ENCODE peak calls at places on chromosome 17, in six cellular contexts. N is AG04450, R is fibroblast of lung, M is cardiac fibroblast, I is uterus, W is endothelial cell of umbilical vein. S is an unnamed sample.

GRCh38 chr17:71846561-71846960 is 274.3 kb upstream of the SOX9 start:
- DNase-seq in N (no peak), M (no peak), I (no peak), W (no peak), R (peak), S (no peak)

GRCh38 chr17:65593092-65593869 is 31.8 kb upstream of the AXIN2 start:
- DNase-seq in I (no peak), N (no peak), W (no peak), R (no peak), M (no peak), S (no peak)

GRCh38 chr17:81090361-81091133 is 55.6 kb downstream of the BAIAP2 start:
- DNase-seq in N (no peak), R (no peak), I (no peak), W (no peak), M (peak), S (no peak)

GRCh38 chr17:306536-307294 is 45.9 kb downstream of the RPH3AL start:
- DNase-seq in M (no peak), N (no peak), W (no peak), I (no peak), R (no peak), S (no peak)

GRCh38 chr17:61128671-61129115 is 270.9 kb upstream of the TBX2 start:
- DNase-seq in N (no peak), I (no peak), M (peak), R (no peak), W (no peak), S (no peak)

GRCh38 chr17:921161-921560 is 58.4 kb downstream of the NXN start:
- DNase-seq in M (no peak), W (no peak), N (no peak), R (peak), I (peak), S (no peak)

GRCh38 chr17:1229354-1229890 is 40.8 kb upstream of the BHLHA9 start:
- DNase-seq in W (no peak), N (no peak), I (no peak), M (no peak), R (no peak), S (no peak)

GRCh38 chr17:7114875-7115614 is 423 bp upstream of the ASGR2 start:
- DNase-seq in M (no peak), I (no peak), W (no peak), N (no peak), R (no peak), S (no peak)

GRCh38 chr17:12133183-12133582 is 112.5 kb downstream of the MAP2K4 start:
- DNase-seq in R (peak), I (no peak), N (no peak), M (no peak), W (no peak), S (no peak)

GRCh38 chr17:45050680-45051059 is 762 bp downstream of the DCAKD start:
- DNase-seq in M (peak), N (no peak), R (peak), I (no peak), W (peak), S (no peak)

GRCh38 chr17:19304209-19304608 is 58.3 kb downstream of the B9D1 start:
- DNase-seq in I (peak), W (peak), N (no peak), M (peak), R (peak), S (no peak)

GRCh38 chr17:65742433-65743312 is 181.2 kb upstream of the AXIN2 start:
- DNase-seq in N (peak), W (peak), R (peak), M (peak), I (no peak), S (no peak)

GRCh38 chr17:7842380-7842949 is 8.4 kb downstream of the KDM6B start:
- DNase-seq in M (peak), W (peak), N (peak), R (peak), I (peak), S (no peak)

GRCh38 chr17:63549289-63549945 is 860 bp upstream of the DCAF7 start:
- DNase-seq in W (no peak), R (no peak), N (no peak), I (no peak), M (no peak), S (no peak)

GRCh38 chr17:62966426-62967110 is 533 bp downstream of the TANC2 start:
- DNase-seq in M (peak), W (peak), I (peak), R (peak), N (no peak), S (no peak)

GRCh38 chr17:38877130-38877851 is 7.4 kb downstream of the LASP1 start:
- DNase-seq in I (no peak), R (no peak), N (no peak), W (no peak), M (no peak), S (no peak)

GRCh38 chr17:41505836-41506767 is 690 bp upstream of the KRT13 start:
- DNase-seq in I (no peak), W (no peak), R (no peak), M (no peak), N (no peak), S (no peak)

GRCh38 chr17:43599835-43600234 is 53.7 kb upstream of the ETV4 start:
- DNase-seq in N (peak), R (peak), M (peak), W (peak), I (peak), S (no peak)

GRCh38 chr17:41710472-41711090 is 1.6 kb upstream of the GAST start:
- DNase-seq in N (no peak), R (peak), I (no peak), M (peak), W (peak), S (no peak)

GRCh38 chr17:80772906-80773242 is 218.8 kb upstream of the CHMP6 start:
- DNase-seq in N (no peak), M (no peak), R (no peak), I (no peak), W (no peak), S (no peak)

GRCh38 chr17:52147872-52148271 is 10.6 kb downstream of the CA10 start:
- DNase-seq in W (no peak), M (no peak), I (no peak), N (no peak), R (peak), S (no peak)

GRCh38 chr17:83146347-83146746 is 66.9 kb downstream of the METRNL start:
- DNase-seq in R (no peak), W (no peak), N (no peak), M (no peak), I (no peak), S (no peak)

GRCh38 chr17:21201302-21201602 is 12.7 kb downstream of the TMEM11 start:
- DNase-seq in N (no peak), R (no peak), W (no peak), I (no peak), M (no peak), S (no peak)

GRCh38 chr17:81223758-81224122 is 975 bp upstream of the CEP131 start:
- DNase-seq in R (no peak), M (no peak), I (no peak), N (no peak), W (no peak), S (no peak)

GRCh38 chr17:7705269-7706255 is 560 bp downstream of the EFNB3 start:
- DNase-seq in W (no peak), I (no peak), R (no peak), N (no peak), M (no peak), S (no peak)

GRCh38 chr17:38460082-38460715 is 31.9 kb downstream of the ARHGAP23 start:
- DNase-seq in M (no peak), N (no peak), R (no peak), I (no peak), W (no peak), S (no peak)

GRCh38 chr17:7809086-7809790 is 24.8 kb upstream of the KDM6B start:
- DNase-seq in W (no peak), R (no peak), M (no peak), I (no peak), N (no peak), S (no peak)

GRCh38 chr17:41777579-41778188 is 8.8 kb downstream of the JUP start:
- DNase-seq in N (peak), W (peak), M (peak), I (peak), R (peak), S (no peak)

GRCh38 chr17:47818002-47818695 is 3.4 kb downstream of the OSBPL7 start:
- DNase-seq in R (no peak), M (no peak), N (no peak), W (no peak), I (no peak), S (no peak)

GRCh38 chr17:73307130-73307529 is 4.7 kb downstream of the CDC42EP4 start:
- DNase-seq in R (no peak), W (no peak), I (no peak), N (no peak), M (no peak), S (no peak)

GRCh38 chr17:44005865-44006580 is 1.6 kb downstream of the NAGS start:
- DNase-seq in N (no peak), R (no peak), W (peak), I (no peak), M (no peak), S (no peak)

GRCh38 chr17:42979511-42980273 is at the start of gene PTGES3L:
- DNase-seq in N (no peak), I (peak), M (peak), W (no peak), R (peak), S (no peak)

GRCh38 chr17:27408891-27409290 is 47.4 kb upstream of the KSR1 start:
- DNase-seq in N (no peak), R (peak), M (peak), W (peak), I (no peak), S (no peak)

GRCh38 chr17:78862073-78863023 is 21.7 kb upstream of the USP36 start:
- DNase-seq in R (peak), W (peak), M (peak), I (peak), N (peak), S (no peak)
- H3K4me3 ChIP-seq in R (no peak), W (no peak), M (no peak), I (no peak), N (peak), S (no peak)

DNA sequence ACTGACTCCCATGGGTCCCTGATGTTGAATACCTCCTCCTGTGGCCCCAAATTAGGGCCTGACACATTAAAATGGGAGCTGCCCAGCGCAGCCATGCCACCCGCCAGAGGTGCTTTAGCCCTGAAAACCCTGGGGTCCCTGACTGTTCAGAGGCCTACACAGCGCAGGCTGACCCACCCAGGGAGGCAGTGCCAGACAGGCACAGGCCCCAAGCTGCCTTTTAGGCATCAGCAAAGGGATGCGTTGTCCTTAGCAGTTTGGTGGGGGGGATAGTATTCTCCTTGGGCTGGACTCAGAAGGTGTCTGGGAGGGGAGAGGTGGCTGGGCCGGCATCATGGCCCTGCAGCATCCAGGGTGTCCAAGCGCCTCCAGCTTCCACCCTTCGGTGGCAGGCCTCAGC is 1.4 kb downstream of the RAPGEFL1 start:
- DNase-seq in R (no peak), W (no peak), M (no peak), N (no peak), I (no peak), S (no peak)
- H3K4me3 ChIP-seq in R (no peak), W (no peak), M (no peak), N (no peak), I (no peak), S (peak)

DNA sequence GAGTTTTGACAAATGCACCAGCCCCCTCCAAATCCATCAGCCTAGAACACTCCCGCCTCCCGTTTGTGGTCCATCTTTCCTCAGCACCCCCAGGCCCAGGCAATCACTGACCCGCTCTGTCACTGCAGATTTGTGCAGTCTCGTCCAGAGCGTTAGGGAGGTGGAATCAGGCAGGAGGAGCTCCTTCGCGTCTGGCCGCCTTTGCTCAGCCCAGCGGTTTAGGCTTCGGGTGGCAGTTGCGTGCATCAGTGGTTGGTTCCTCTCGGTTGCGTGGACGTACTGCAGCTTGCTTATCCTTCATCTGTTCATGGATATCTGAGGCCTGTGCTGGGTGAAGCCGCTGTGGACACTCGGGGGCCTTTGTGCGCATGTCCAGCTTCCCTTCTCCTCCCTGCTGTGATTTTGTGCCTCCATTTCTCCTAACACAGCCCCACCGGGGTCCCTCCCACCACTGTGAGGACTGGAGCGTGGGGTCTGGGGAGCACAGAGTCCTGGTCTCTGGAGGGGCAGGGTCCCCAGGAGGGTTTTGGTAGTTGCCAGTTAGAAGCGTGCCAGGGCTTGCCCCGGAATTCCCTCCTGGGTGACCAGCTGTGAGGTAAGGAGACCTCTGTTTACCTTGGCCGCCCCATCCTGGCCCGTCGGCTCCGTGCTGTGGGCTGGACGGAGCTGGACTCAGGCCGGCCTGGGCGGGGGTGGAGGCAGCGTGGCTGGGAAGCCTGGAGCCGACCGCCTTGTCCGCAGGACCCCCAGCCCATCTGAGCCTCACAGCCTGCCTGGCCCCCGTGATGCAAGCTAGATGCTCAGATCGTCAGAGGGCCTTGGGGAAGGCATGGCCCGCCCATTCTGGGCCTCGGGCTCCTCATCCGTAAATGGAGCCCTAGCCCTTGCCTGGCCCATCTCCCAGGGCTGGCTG is 4.9 kb upstream of the P2RX1 start:
- DNase-seq in I (no peak), M (no peak), R (no peak), N (no peak), W (no peak), S (no peak)
- H3K4me3 ChIP-seq in I (no peak), M (no peak), R (no peak), N (no peak), W (no peak), S (no peak)

DNA sequence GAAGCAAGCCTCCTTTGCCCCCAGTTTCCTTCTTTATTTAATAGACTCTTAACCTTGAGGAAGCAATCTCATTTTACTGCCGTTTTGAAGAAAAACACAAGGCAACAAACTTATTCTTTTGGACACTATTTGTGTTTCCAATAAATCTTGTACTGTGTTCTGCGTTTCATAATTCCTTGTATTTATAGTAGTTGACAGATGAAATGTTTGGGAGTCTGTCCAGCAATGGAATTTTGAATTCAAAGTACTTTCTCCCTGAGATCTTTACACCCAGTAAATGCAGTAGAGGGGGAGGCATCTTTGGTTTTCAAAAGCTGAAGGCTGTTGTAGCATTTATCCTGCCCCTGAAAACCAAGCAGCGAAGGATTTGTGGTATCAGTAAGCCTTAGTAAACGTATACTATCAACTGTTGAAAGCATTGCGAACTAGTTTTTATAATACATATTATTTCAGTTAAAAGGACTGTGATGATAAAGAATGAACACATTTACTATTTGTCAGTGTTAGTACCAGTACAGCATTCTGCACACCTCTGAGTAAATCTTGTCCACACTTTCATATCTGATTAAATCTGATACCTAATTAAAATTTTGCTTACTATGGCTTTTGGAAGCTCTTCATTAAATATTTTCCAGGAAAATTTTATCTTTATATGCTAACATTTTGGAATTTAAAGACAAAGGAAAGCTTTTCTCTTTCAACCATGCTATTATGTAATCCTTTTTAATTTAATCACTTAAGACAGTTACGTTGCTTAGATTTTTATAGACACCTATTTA is 83.1 kb downstream of the TNRC6C start:
- DNase-seq in M (peak), W (no peak), I (no peak), N (no peak), R (peak), S (peak)
- H3K4me3 ChIP-seq in M (peak), W (peak), I (peak), N (peak), R (peak), S (peak)

DNA sequence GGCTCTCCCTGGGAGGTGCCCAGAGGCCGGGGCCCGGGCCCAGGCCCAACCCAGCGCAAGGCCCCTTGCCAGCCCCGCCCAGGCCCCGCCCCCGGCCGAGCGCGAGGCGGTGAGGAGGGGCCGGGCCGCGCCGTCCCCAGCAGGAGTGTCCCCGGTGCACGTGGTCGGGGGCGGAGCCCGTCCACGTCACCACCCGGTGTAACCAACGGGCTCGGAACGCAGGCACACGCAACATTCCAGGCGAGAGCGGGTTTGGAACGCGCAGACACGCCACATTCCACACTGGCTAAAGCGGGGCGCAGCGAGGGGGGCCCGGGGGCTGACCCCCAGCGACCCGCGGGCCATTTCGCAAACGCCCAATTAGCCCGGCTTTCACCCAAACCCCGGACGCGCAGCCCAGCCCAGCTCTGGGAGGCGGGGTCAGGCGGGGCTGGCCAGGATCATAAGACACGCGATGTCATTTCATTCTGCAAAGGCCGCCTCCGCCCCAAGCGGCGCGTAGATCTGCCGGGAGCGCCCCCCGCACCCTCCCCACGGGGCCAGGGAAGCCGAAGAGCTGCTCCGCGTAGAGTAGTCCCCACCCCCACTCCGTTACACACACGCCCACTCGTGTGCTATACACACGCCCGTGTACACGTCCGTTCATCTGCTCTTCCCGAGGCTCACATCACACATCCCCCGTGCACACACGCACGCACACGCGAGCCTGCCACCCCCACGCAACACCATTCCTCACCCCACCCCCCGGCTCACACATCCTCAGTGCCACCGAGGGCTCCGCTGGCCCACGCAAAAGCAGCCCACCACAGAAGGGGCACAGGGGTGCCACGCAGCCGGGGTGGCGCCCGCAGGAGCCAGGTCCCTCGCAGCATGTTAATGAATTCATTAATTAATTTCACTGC is 1.0 kb downstream of the MNT start:
- DNase-seq in M (peak), N (peak), R (peak), I (peak), W (peak), S (no peak)
- H3K4me3 ChIP-seq in M (peak), N (peak), R (peak), I (peak), W (peak), S (peak)

DNA sequence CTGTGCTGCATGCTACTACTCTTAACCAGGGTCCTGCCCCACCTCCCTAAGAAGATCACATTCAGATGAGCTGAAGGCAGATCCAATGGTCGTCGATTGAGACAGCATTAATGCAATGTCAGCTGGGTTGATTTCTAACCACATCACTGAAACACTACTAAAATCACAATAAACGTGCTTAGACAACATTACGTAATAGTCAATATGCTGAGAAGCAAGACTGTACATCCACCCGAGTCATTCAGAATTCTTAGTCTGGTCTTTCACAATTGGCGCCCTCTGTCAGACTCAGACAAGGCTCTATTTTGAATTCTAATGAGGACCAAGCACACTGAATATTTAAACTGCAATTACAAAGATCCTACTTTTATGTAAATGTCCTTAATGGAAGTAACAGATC is 205.2 kb downstream of the STX8 start:
- DNase-seq in M (peak), R (peak), N (no peak), W (no peak), I (no peak), S (no peak)
- H3K4me3 ChIP-seq in M (no peak), R (no peak), N (no peak), W (no peak), I (no peak), S (no peak)